ENCODE peak calls at places on chromosomes 1 and 21, in seven cellular contexts. P is A549, C is HCT116, S is NB4, K is endothelial cell of umbilical vein, E is GM12878, B is HepG2. U is an unnamed sample.

GRCh38 chr1:41648230-41648629 is 163.7 kb upstream of the EDN2 start:
- DNase-seq in P (no peak), C (no peak), S (no peak), K (no peak), E (no peak), B (no peak), U (no peak)

GRCh38 chr1:55632906-55633305 is 417.7 kb upstream of the USP24 start:
- DNase-seq in P (no peak), C (no peak), S (no peak), K (no peak), E (no peak), B (no peak), U (no peak)

GRCh38 chr21:45517249-45518065 is 24.8 kb downstream of the SLC19A1 start:
- DNase-seq in P (no peak), C (no peak), S (peak; percentile 73), K (peak; percentile 15), E (peak; percentile 50), B (no peak), U (no peak)

GRCh38 chr1:36829066-36829465 is 205.2 kb downstream of the GRIK3 start:
- DNase-seq in P (no peak), C (no peak), S (no peak), K (no peak), E (no peak), B (no peak), U (no peak)

GRCh38 chr1:217315346-217315745 is 315.5 kb downstream of the GPATCH2 start:
- DNase-seq in P (no peak), C (no peak), S (no peak), K (no peak), E (no peak), B (no peak), U (no peak)

GRCh38 chr1:228474507-228474906 is 12.7 kb upstream of the RNF187 start:
- DNase-seq in P (no peak), C (no peak), S (no peak), K (no peak), E (no peak), B (no peak), U (no peak)

GRCh38 chr1:159009704-159010361 is at the start of gene IFI16:
- DNase-seq in P (peak; percentile 10), C (no peak), S (peak; percentile 88), K (peak; percentile 96), E (peak; percentile 87), B (no peak), U (no peak)

GRCh38 chr1:230807029-230807428 is 59.8 kb downstream of the CAPN9 start:
- DNase-seq in P (no peak), C (no peak), S (no peak), K (no peak), E (no peak), B (no peak), U (no peak)

GRCh38 chr1:98468111-98468717 is 193.3 kb upstream of the SNX7 start:
- DNase-seq in P (peak; percentile 7), C (peak; percentile 44), S (peak; percentile 64), K (peak; percentile 84), E (no peak), B (peak; percentile 10), U (no peak)

GRCh38 chr1:19628879-19629278 is 15.2 kb upstream of the NBL1 start:
- DNase-seq in P (no peak), C (no peak), S (no peak), K (no peak), E (no peak), B (no peak), U (no peak)

GRCh38 chr1:230459463-230459862 is 33.3 kb upstream of the PGBD5 start:
- DNase-seq in P (no peak), C (no peak), S (peak; percentile 70), K (no peak), E (no peak), B (no peak), U (no peak)

GRCh38 chr1:47569681-47570470 is 132.0 kb downstream of the FOXD2 start:
- DNase-seq in P (peak; percentile 86), C (peak; percentile 79), S (peak; percentile 17), K (peak; percentile 93), E (no peak), B (peak; percentile 64), U (peak; percentile 51)
- TF ChIP-seq CTCF in P (peak; percentile 48), C (peak; percentile 71), S (no peak), K (peak; percentile 28), E (no peak), B (peak; percentile 42), U (no peak)

DNA sequence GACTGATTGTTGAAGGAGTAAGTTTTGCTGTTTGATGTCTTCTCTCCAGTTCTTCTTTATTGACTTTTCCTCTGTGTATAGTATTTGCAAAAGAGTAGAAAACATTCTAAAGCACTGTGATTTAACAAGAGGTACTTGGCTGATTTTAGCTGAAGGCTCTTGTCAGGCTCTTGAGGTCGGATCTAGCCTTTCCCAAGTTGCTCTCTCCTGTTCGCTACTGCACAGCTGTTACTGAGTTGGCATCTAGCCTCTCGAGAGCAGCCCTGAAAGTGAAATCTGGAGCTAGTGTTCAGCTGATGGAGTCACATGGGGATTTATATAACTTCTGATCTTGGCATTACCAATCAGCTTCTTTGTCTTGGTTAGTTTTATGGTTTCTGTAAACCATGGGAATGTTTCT is 193.1 kb downstream of the RYR2 start:
- DNase-seq in P (no peak), C (no peak), S (no peak), K (no peak), E (no peak), B (no peak), U (no peak)
- TF ChIP-seq MAX in P (no peak), C (no peak), S (no peak), K (no peak), E (no peak), B (no peak), U (no peak)

GRCh38 chr1:54302549-54302948 is 102.6 kb downstream of the MRPL37 start:
- DNase-seq in P (no peak), C (no peak), S (no peak), K (no peak), E (no peak), B (no peak), U (no peak)
- TF ChIP-seq CTCF in P (no peak), C (no peak), S (no peak), K (no peak), E (no peak), B (no peak), U (no peak)

GRCh38 chr21:36526104-36526503 is 46.2 kb upstream of the CLDN14 start:
- DNase-seq in P (no peak), C (no peak), S (no peak), K (no peak), E (no peak), B (no peak), U (no peak)
- TF ChIP-seq MAX in P (no peak), C (no peak), S (no peak), K (no peak), E (no peak), B (no peak), U (no peak)

DNA sequence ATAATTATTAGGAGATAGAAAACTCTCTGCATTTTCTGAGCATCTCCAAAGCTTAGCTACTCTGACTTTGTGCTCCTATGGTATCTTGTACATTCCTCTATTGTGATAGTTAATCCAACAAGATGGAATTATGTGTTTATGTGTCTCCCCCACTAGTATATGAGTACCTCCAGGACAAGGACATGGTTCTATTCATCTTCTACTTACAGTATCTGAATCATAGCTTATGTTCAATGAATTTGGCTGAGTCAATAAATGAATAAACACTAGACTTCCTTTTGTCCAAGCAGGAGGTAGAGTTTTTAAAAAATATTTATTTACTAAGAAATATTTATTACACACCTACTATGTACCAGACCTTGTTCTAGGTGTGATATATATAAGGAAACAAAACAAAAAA is 18.4 kb upstream of the CTH start:
- DNase-seq in P (no peak), C (no peak), S (no peak), K (no peak), E (no peak), B (no peak), U (no peak)
- TF ChIP-seq CTCF in P (no peak), C (no peak), S (no peak), K (no peak), E (no peak), B (no peak), U (no peak)

GRCh38 chr1:21852282-21853129 is 40.4 kb downstream of the LDLRAD2 start:
- DNase-seq in P (no peak), C (no peak), S (no peak), K (no peak), E (peak; percentile 54), B (no peak), U (no peak)
- TF ChIP-seq MAX in P (no peak), C (no peak), S (no peak), K (no peak), E (no peak), B (no peak), U (no peak)

GRCh38 chr1:150696151-150696550 is 803 bp downstream of the GOLPH3L start:
- DNase-seq in P (no peak), C (no peak), S (peak; percentile 11), K (peak; percentile 32), E (no peak), B (no peak), U (no peak)

GRCh38 chr1:150695561-150695960 is 1.4 kb downstream of the GOLPH3L start:
- DNase-seq in P (no peak), C (no peak), S (no peak), K (peak; percentile 31), E (no peak), B (no peak), U (no peak)

GRCh38 chr1:150692720-150693119 is 4.2 kb downstream of the GOLPH3L start:
- DNase-seq in P (no peak), C (no peak), S (no peak), K (peak; percentile 83), E (no peak), B (no peak), U (no peak)

GRCh38 chr1:150696590-150696989 is 364 bp downstream of the GOLPH3L start:
- DNase-seq in P (no peak), C (no peak), S (peak; percentile 32), K (no peak), E (no peak), B (no peak), U (no peak)

GRCh38 chr1:150696995-150697927 is at the start of gene GOLPH3L:
- DNase-seq in P (peak; percentile 92), C (peak; percentile 99), S (peak; percentile 98), K (peak; percentile 100), E (peak; percentile 99), B (peak; percentile 99), U (peak; percentile 92)
- TF ChIP-seq CTCF in P (no peak), C (no peak), S (no peak), K (no peak), E (no peak), B (no peak), U (no peak)

GRCh38 chr1:26862781-26863676 is at the start of gene SFN:
- DNase-seq in P (peak; percentile 79), C (peak; percentile 98), S (peak; percentile 36), K (no peak), E (no peak), B (peak; percentile 85), U (peak; percentile 89)
- TF ChIP-seq MAX in P (peak; percentile 58), C (no peak), S (peak; percentile 9), K (no peak), E (no peak), B (no peak), U (peak; percentile 44)

U was measured in WTC11.